ENCODE peak calls at places on chromosomes 7 and 10, in four cellular contexts. C is heart right ventricle, J is astrocyte, N is tibial artery. D is an unnamed sample.
A peak's percentile ranks its signal among the peaks of the same experiment; 100 is the strongest.

GRCh38 chr7:28956608-28957063 is 1.5 kb downstream of the TRIL start:
- DNase-seq in C (peak; percentile 73), J (peak; percentile 34), N (no peak), D (peak; percentile 85)

GRCh38 chr7:50329775-50330174 is 25.3 kb downstream of the IKZF1 start:
- DNase-seq in C (no peak), J (no peak), N (no peak), D (no peak)

GRCh38 chr10:34520084-34520483 is 295.0 kb downstream of the PARD3 start:
- DNase-seq in C (no peak), J (peak; percentile 66), N (no peak), D (no peak)

GRCh38 chr10:131140606-131141005 is 170.9 kb downstream of the TCERG1L start:
- DNase-seq in C (no peak), J (no peak), N (no peak), D (no peak)

GRCh38 chr7:26112341-26112740 is 39.7 kb upstream of the NFE2L3 start:
- DNase-seq in C (no peak), J (no peak), N (no peak), D (no peak)

GRCh38 chr10:124539935-124540641 is 78.5 kb downstream of the LHPP start:
- DNase-seq in C (peak; percentile 82), J (no peak), N (peak; percentile 38), D (peak; percentile 92)

GRCh38 chr7:18459439-18459838 is 36.1 kb upstream of the HDAC9 start:
- DNase-seq in C (no peak), J (peak; percentile 18), N (no peak), D (no peak)

GRCh38 chr7:131123991-131124629 is 203.6 kb upstream of the MKLN1 start:
- DNase-seq in C (no peak), J (no peak), N (no peak), D (no peak)

GRCh38 chr10:114538544-114538906 is 119.5 kb downstream of the ABLIM1 start:
- DNase-seq in C (no peak), J (no peak), N (no peak), D (no peak)

GRCh38 chr10:73094249-73094850 is 2.3 kb downstream of the P4HA1 start:
- DNase-seq in C (no peak), J (no peak), N (no peak), D (no peak)

GRCh38 chr7:134154581-134155130 is 27.5 kb downstream of the LRGUK start:
- DNase-seq in C (no peak), J (peak; percentile 12), N (no peak), D (no peak)

GRCh38 chr10:91042069-91042468 is 121.2 kb upstream of the ANKRD1 start:
- DNase-seq in C (no peak), J (no peak), N (no peak), D (no peak)

GRCh38 chr10:33241351-33241750 is 93.1 kb downstream of the NRP1 start:
- DNase-seq in C (no peak), J (peak; percentile 82), N (no peak), D (no peak)
- H3K36me3 ChIP-seq in C (no peaks in the 10 kb centered on the region), J (peaks cover 6% of the 10 kb centered on the region), N (no peaks in the 10 kb centered on the region), D (no peaks in the 10 kb centered on the region)

DNA sequence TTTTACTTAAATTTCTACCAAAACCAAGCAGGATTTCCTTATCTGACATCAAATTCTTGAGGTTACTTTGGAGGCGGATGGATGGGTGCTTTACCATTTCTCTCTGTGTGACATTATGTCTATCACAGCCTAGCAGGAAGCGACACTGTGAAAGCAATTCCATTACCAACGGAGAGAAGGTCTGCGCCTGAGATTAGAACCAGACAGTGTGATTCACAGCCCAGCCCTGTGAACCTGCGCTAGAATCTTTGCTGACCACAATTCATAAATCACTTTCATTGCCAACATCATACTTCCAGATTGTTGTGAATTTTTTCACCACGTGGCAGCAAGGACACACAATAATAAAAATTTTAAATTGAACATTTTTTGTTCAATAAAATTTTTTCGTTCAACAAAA is 126.5 kb downstream of the CUBN start:
- DNase-seq in C (no peak), J (peak; percentile 98), N (no peak), D (no peak)
- H3K27ac ChIP-seq in C (peak overlapping the region; percentile 35), J (peak overlapping the region; percentile 92), N (peak overlapping the region; percentile 81), D (peak overlapping the region; percentile 4)

GRCh38 chr10:13218878-13219277 is 15.3 kb downstream of the UCMA start:
- DNase-seq in C (no peak), J (no peak), N (no peak), D (no peak)

GRCh38 chr10:13222566-13222965 is 11.6 kb downstream of the UCMA start:
- DNase-seq in C (no peak), J (no peak), N (no peak), D (no peak)

GRCh38 chr10:13221572-13221971 is 12.6 kb downstream of the UCMA start:
- DNase-seq in C (no peak), J (no peak), N (no peak), D (no peak)

GRCh38 chr10:13222151-13222550 is 12.0 kb downstream of the UCMA start:
- DNase-seq in C (no peak), J (no peak), N (no peak), D (no peak)

DNA sequence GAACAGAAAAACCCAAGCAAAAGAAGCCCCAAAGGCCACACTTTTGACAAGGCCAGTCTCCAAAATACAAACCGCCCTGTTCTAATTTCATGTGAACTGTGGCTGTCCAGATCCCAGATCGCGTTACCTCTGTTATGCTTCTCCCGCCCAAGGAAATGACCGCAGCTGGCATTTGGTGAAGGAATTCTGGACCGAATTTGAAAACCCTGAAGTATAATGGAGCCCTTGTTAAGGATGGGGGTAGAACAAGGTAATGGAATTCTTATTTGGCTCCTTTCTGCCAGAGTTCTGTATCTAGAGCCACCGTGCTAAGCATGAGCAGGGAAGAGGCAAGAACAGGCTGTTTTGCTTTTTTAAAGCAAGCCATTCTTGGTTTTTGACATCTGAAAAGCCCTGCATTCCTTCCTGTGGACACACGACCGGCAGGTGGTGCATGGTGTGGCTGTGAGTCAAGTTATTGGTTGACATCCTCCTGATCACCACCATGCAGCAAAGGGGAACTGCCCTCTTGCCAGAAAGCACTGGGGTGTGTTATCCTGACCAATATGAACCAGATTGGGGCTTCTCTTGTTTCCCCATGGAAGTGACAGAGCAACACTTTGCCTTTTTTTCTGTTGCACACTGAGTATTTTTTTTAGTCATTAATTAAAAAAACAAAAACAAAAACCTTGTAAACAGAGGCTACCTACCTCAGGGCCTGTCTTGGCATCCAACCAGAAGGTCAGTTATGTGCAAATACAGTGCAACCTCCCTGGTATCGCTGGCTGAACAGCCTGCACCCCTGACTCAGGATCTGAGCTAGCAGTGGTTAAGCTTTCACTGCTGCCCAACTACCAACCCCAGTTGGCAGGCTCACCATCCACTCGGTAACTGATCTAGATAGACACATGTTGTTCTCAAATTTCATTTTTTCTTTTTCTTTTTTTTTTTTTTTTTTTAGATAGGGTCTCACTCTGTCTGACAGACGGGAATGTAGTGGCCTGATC is 14.2 kb downstream of the UCMA start:
- DNase-seq in C (no peak), J (peak; percentile 4), N (no peak), D (no peak)
- H3K4me3 ChIP-seq in C (no peak overlapping the region), J (no peak overlapping the region), N (no peak overlapping the region), D (no peak overlapping the region)

GRCh38 chr10:71294091-71294561 is 24.9 kb upstream of the SLC29A3 start:
- DNase-seq in C (no peak), J (no peak), N (no peak), D (no peak)

GRCh38 chr10:71294856-71295255 is 24.2 kb upstream of the SLC29A3 start:
- DNase-seq in C (no peak), J (no peak), N (no peak), D (no peak)

GRCh38 chr10:71296086-71296485 is 23.0 kb upstream of the SLC29A3 start:
- DNase-seq in C (no peak), J (no peak), N (no peak), D (no peak)

GRCh38 chr10:71297343-71297742 is 21.7 kb upstream of the SLC29A3 start:
- DNase-seq in C (no peak), J (no peak), N (no peak), D (no peak)

DNA sequence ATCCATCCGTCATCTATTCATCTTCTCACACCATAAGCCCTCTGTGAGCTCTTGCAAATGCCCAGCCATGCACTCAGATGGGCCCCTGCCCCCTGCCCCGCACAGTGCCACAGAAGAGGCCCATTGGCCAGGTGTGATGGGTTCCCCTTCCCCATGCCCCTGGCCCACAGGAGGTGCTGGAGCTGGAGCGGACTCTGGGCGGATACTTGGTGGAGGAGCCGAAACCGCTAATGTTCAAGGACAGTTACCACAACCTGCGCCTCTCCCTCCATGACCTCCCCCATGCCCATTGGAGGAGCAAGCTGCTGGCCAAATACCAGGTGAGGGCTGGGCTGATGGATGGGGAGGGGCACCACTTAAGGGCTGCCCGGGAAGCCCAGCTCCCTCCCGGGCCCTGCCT is 23.4 kb upstream of the SLC29A3 start:
- DNase-seq in C (no peak), J (no peak), N (no peak), D (no peak)
- H3K36me3 ChIP-seq in C (peaks cover 7% of the 10 kb centered on the region), J (peaks cover 3% of the 10 kb centered on the region), N (peaks cover 41% of the 10 kb centered on the region), D (no peaks in the 10 kb centered on the region)

GRCh38 chr7:92076509-92076908 is 57.8 kb downstream of the CYP51A1 start:
- DNase-seq in C (no peak), J (no peak), N (no peak), D (no peak)

GRCh38 chr7:92071032-92071431 is 63.2 kb downstream of the CYP51A1 start:
- DNase-seq in C (no peak), J (no peak), N (no peak), D (no peak)

GRCh38 chr7:92072708-92073107 is 61.6 kb downstream of the CYP51A1 start:
- DNase-seq in C (no peak), J (no peak), N (no peak), D (no peak)

DNA sequence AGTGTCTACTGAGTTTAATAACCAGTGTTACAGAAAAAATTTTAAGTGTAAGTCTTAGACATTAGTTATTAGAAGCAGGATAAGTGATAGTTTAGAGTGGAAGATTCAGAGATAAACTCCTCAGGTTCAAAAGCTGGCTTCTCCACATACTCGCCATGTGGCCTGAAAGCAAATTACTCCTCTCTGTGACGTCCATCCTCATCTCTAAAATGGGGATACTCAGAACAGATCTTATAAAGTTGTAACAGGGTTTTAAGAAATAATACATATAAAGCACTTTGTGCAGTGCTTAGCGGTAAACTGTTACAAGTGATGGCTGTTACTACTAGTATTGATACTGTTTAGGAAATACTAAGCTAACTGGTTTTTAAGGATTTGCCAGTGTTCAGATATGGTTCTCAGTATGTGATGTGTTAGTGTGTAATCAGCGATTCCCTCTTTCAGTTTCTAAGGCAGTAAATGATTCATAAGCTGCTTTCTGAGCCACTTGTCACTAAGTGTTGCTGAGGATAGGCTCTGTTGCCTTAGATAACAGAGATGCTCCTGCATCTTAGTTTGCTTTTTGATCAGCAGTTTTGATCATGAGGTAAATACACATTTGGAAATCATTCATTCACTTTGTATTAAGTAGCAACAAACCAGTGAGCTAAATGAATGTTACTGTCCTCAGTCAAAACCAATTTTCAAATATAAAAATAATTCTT is 58.7 kb downstream of the CYP51A1 start:
- DNase-seq in C (no peak), J (no peak), N (no peak), D (no peak)
- H3K27ac ChIP-seq in C (no peak overlapping the region), J (no peak overlapping the region), N (no peak overlapping the region), D (no peak overlapping the region)